ENCODE peak calls at places on chromosomes 3 and 15, in four cellular contexts. R, M, Z and N are unnamed samples.

GRCh38 chr3:21062724-21063436 is 688.1 kb downstream of the ZNF385D start:
- DNase-seq in M (no peak), Z (no peak), R (no peak), N (no peak)

GRCh38 chr3:137035631-137036030 is 77.8 kb downstream of the IL20RB start:
- DNase-seq in M (no peak), Z (no peak), R (no peak), N (no peak)

GRCh38 chr3:50320853-50321145 is 1.7 kb downstream of the HYAL2 start:
- DNase-seq in R (no peak), Z (no peak), M (no peak), N (no peak)

GRCh38 chr3:40152482-40153133 is 156.9 kb upstream of the EIF1B start:
- DNase-seq in R (no peak), M (no peak), Z (no peak), N (no peak)

GRCh38 chr3:190586631-190587000 is 72.7 kb downstream of the IL1RAP start:
- DNase-seq in Z (peak), M (no peak), R (no peak), N (no peak)

GRCh38 chr15:32717290-32718081 is at the start of gene GREM1:
- DNase-seq in Z (no peak), R (no peak), M (no peak), N (no peak)

GRCh38 chr3:10521772-10522441 is 16.5 kb upstream of the ATP2B2 start:
- DNase-seq in Z (no peak), M (peak), R (no peak), N (no peak)

GRCh38 chr15:63291507-63291906 is 14.1 kb downstream of the APH1B start:
- DNase-seq in R (no peak), M (no peak), Z (no peak), N (no peak)

GRCh38 chr3:19641408-19641807 is 292.6 kb downstream of the EFHB start:
- DNase-seq in R (no peak), M (no peak), Z (no peak), N (no peak)

GRCh38 chr3:41265011-41265545 is 65.8 kb downstream of the CTNNB1 start:
- DNase-seq in R (no peak), Z (no peak), M (no peak), N (no peak)

GRCh38 chr3:63687569-63688233 is 35.2 kb downstream of the SNTN start:
- DNase-seq in M (no peak), R (no peak), Z (no peak), N (no peak)

GRCh38 chr3:11413071-11413470 is 140.9 kb downstream of the ATG7 start:
- DNase-seq in R (no peak), M (no peak), Z (no peak), N (no peak)

GRCh38 chr3:148269816-148270215 is 427.9 kb upstream of the AGTR1 start:
- DNase-seq in R (no peak), Z (no peak), M (no peak), N (no peak)

GRCh38 chr3:173371848-173372487 is 25.6 kb upstream of the NLGN1 start:
- DNase-seq in Z (no peak), R (no peak), M (no peak), N (no peak)

GRCh38 chr15:67850995-67851535 is 11.2 kb upstream of the RNU6-1 start:
- DNase-seq in Z (peak), M (peak), R (peak), N (no peak)

GRCh38 chr15:31236184-31237041 is 90.2 kb upstream of the KLF13 start:
- DNase-seq in M (peak), R (no peak), Z (no peak), N (peak)

GRCh38 chr15:98865397-98866339 is 141.9 kb downstream of the PGPEP1L start:
- DNase-seq in M (peak), R (no peak), Z (no peak), N (peak)

GRCh38 chr3:143775401-143775970 is 72.8 kb downstream of the SLC9A9 start:
- DNase-seq in R (peak), M (no peak), Z (no peak), N (no peak)

GRCh38 chr15:50077242-50077641 is 41.8 kb downstream of the ATP8B4 start:
- DNase-seq in M (no peak), R (no peak), Z (no peak), N (no peak)

GRCh38 chr15:87564666-87565065 is 691.9 kb downstream of the NTRK3 start:
- DNase-seq in R (no peak), Z (no peak), M (no peak), N (no peak)

GRCh38 chr15:65529754-65530317 is 427 bp upstream of the HACD3 start:
- DNase-seq in R (no peak), Z (no peak), M (no peak), N (no peak)

GRCh38 chr3:195260286-195260905 is 10.6 kb downstream of the XXYLT1 start:
- DNase-seq in Z (peak), M (peak), R (peak), N (no peak)

GRCh38 chr3:37766220-37766605 is 95.5 kb upstream of the CTDSPL start:
- DNase-seq in Z (no peak), R (no peak), M (no peak), N (no peak)

GRCh38 chr3:179037361-179037760 is 34.2 kb downstream of the ZMAT3 start:
- DNase-seq in M (peak), Z (no peak), R (no peak), N (peak)

GRCh38 chr3:94009612-94010011 is 18.8 kb downstream of the STX19 start:
- DNase-seq in R (no peak), M (no peak), Z (no peak), N (no peak)

GRCh38 chr3:47378869-47379268 is 2.0 kb upstream of the PTPN23 start:
- DNase-seq in M (no peak), R (no peak), Z (no peak), N (no peak)

GRCh38 chr3:47374587-47374986 is 6.2 kb upstream of the PTPN23 start:
- DNase-seq in Z (no peak), M (no peak), R (no peak), N (no peak)

GRCh38 chr3:47379488-47379899 is 1.3 kb upstream of the PTPN23 start:
- DNase-seq in R (no peak), Z (no peak), M (no peak), N (no peak)

GRCh38 chr3:47377186-47377585 is 3.6 kb upstream of the PTPN23 start:
- DNase-seq in Z (no peak), M (no peak), R (peak), N (no peak)

GRCh38 chr3:47376393-47376792 is 4.4 kb upstream of the PTPN23 start:
- DNase-seq in R (no peak), M (no peak), Z (no peak), N (no peak)
- TF ChIP-seq CTCF in R (no peak), M (no peak), Z (no peak), N (no peak)

DNA sequence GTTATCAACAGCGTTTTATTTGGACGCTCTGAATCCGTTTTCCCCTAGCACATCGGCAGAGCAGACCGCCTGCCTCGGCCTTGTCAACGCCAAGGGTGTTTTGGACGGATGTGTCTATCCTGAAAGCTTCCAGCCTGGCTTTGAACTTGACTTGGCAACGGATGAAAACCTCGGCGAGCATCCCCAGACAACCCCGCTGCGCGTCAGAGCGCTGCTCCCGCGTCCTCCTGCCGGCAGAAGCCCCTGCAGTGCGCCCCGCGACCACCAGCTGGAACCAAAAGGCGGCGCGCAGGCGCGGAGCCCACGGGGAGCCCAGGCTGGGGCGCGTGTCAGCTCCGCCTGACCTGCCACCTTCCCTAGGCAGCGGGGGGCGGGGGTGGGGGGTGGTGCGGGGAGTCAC is 26.2 kb upstream of the ARL8B start:
- DNase-seq in Z (no peak), R (no peak), M (peak), N (no peak)
- H3K4me3 ChIP-seq in Z (no peak), R (no peak), M (no peak), N (peak)

DNA sequence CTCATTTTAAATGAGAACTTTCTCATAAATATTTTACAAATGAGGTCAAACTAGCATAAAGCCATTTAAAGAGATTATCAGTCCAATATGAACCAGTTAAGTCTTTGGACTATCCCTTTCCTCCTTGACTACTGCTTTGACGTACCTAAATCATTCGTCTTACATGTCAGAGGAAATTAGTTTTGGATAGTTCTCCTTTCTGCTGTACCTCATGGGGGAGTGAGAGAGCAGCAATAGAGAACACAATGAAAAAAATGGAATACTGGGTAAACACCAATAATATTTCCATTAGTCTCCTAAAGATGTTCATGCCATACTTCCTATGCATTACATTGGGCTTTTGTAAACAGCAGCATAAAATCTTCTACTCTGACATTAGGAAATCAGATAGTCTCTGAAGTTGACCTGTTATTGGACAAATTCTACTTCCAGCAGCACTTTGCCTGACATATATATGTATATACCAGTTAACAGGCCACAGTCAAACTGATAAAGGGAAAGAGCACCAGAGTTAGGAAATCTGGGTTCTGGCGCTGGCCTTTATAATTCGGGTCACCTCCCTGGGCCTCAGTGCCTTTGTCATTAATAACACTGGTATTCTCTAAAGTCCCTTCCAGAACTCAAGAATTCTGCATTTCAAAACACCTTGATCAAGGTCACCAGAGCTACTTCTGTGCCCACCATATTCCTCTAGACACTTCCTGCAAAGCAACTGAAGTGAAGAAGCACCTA is 26.8 kb downstream of the TIMMDC1 start:
- DNase-seq in Z (no peak), R (no peak), M (no peak), N (no peak)
- TF ChIP-seq CTCF in Z (peak), R (no peak), M (no peak), N (no peak)

GRCh38 chr15:57591237-57591821 is 375 bp upstream of the MYZAP start:
- DNase-seq in R (no peak), M (no peak), Z (peak), N (no peak)
- H3K4me3 ChIP-seq in R (no peak), M (no peak), Z (peak), N (peak)

GRCh38 chr15:81786776-81787175 is 259.0 kb downstream of the MEX3B start:
- DNase-seq in R (no peak), M (no peak), Z (no peak), N (no peak)
- TF ChIP-seq CTCF in R (no peak), M (no peak), Z (no peak), N (no peak)

GRCh38 chr3:159852256-159852655 is 136.4 kb upstream of the IL12A start:
- DNase-seq in M (no peak), Z (peak), R (no peak), N (no peak)

GRCh38 chr3:159853506-159853864 is 135.2 kb upstream of the IL12A start:
- DNase-seq in Z (no peak), R (no peak), M (no peak), N (no peak)

GRCh38 chr3:159850481-159850880 is 138.2 kb upstream of the IL12A start:
- DNase-seq in M (no peak), R (peak), Z (peak), N (no peak)

GRCh38 chr3:159854500-159855124 is 134.0 kb upstream of the IL12A start:
- DNase-seq in M (no peak), Z (peak), R (no peak), N (no peak)

GRCh38 chr3:159852821-159853505 is 135.7 kb upstream of the IL12A start:
- DNase-seq in M (no peak), Z (peak), R (no peak), N (no peak)
- H3K4me3 ChIP-seq in M (no peak), Z (no peak), R (no peak), N (peak)

GRCh38 chr3:57397175-57398026 is 104.9 kb upstream of the ASB14 start:
- DNase-seq in Z (peak), M (no peak), R (peak), N (peak)
- TF ChIP-seq CTCF in Z (peak), M (no peak), R (peak), N (no peak)

DNA sequence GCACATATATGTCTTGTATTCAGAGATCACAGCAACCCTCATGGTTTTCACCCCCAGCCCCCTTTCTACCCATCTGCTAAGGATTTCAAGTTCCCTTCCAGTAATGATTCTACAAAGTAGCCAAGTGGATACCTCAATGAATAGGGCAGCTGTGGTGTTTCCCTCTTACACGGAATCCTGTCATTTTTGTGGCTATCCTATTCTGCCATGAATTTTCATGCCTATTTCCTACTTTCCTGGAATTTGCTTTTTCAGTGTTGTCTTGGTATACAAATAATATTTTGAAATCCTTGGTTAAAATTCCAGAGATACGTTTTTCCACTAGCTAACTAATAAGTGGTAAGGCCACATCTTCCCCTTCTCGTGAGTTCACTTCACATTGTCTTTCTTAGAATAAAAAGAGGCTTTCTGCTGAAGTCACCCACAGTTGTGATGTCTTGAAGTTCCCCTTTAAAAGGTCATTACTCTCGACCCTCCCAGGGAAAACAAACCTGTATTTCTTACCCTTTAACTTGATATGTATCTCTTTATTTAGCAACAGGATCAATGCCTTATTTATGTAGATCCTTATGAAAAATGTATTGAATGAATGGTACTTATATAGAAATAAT is 7.5 kb downstream of the ADPRH start:
- DNase-seq in Z (no peak), M (no peak), R (no peak), N (no peak)
- H3K4me3 ChIP-seq in Z (no peak), M (no peak), R (no peak), N (no peak)